ENCODE peak calls at places on chromosomes 1 and 21, in seven cellular contexts. N is tibial nerve, K is Peyer's patch, E is uterus, I is lower leg skin, C is A549, J is GM12892. F is an unnamed sample.

GRCh38 chr21:33947451-33948095 is 32.0 kb upstream of the ATP5PO start:
- DNase-seq in N (peak; percentile 84), K (peak; percentile 92), E (peak; percentile 93), I (peak; percentile 96), C (peak; percentile 89), J (no peak), F (no peak)

GRCh38 chr1:67552336-67552759 is 122.1 kb upstream of the SERBP1 start:
- DNase-seq in N (no peak), K (peak; percentile 86), E (no peak), I (no peak), C (no peak), J (no peak), F (no peak)

GRCh38 chr1:210232524-210233215 is at the start of gene SERTAD4:
- DNase-seq in N (peak; percentile 11), K (no peak), E (peak; percentile 50), I (peak; percentile 92), C (no peak), J (no peak), F (no peak)

GRCh38 chr21:34510148-34511142 is 1.6 kb downstream of the KCNE1 start:
- DNase-seq in N (peak; percentile 69), K (peak; percentile 89), E (no peak), I (peak; percentile 91), C (peak; percentile 69), J (peak; percentile 70), F (peak; percentile 68)

GRCh38 chr1:11924334-11925195 is 1.7 kb downstream of the KIAA2013 start:
- DNase-seq in N (no peak), K (peak; percentile 78), E (no peak), I (no peak), C (no peak), J (peak; percentile 48), F (no peak)

GRCh38 chr1:101797722-101798121 is 199.0 kb downstream of the OLFM3 start:
- DNase-seq in N (no peak), K (no peak), E (no peak), I (no peak), C (no peak), J (no peak), F (no peak)

GRCh38 chr1:236734141-236734765 is 48.0 kb downstream of the ACTN2 start:
- DNase-seq in N (no peak), K (no peak), E (no peak), I (no peak), C (no peak), J (no peak), F (no peak)

GRCh38 chr1:24236170-24237045 is 49.3 kb upstream of the IFNLR1 start:
- DNase-seq in N (no peak), K (peak; percentile 60), E (peak; percentile 72), I (no peak), C (peak; percentile 27), J (peak; percentile 61), F (peak; percentile 43)

GRCh38 chr1:198117267-198117666 is 39.5 kb upstream of the NEK7 start:
- DNase-seq in N (no peak), K (no peak), E (no peak), I (no peak), C (no peak), J (no peak), F (no peak)

GRCh38 chr1:222331340-222331739 is 216.6 kb downstream of the HHIPL2 start:
- DNase-seq in N (no peak), K (no peak), E (no peak), I (no peak), C (no peak), J (no peak), F (no peak)

GRCh38 chr1:27011058-27011764 is 1.4 kb downstream of the TENT5B start:
- DNase-seq in N (no peak), K (no peak), E (peak; percentile 87), I (no peak), C (peak; percentile 81), J (no peak), F (no peak)

GRCh38 chr1:152436593-152437338 is 22.7 kb upstream of the CRNN start:
- DNase-seq in N (no peak), K (no peak), E (no peak), I (no peak), C (no peak), J (no peak), F (no peak)

GRCh38 chr1:54413295-54413694 is 7.1 kb upstream of the SSBP3 start:
- DNase-seq in N (no peak), K (peak; percentile 70), E (peak; percentile 75), I (peak; percentile 89), C (no peak), J (no peak), F (no peak)

GRCh38 chr1:57911427-57911826 is 487.6 kb upstream of the DAB1 start:
- DNase-seq in N (no peak), K (no peak), E (no peak), I (no peak), C (no peak), J (no peak), F (no peak)

GRCh38 chr1:228306275-228307217 is 98.7 kb downstream of the OBSCN start:
- DNase-seq in N (no peak), K (peak; percentile 42), E (no peak), I (peak; percentile 76), C (no peak), J (no peak), F (no peak)

GRCh38 chr1:67162954-67163353 is 3.3 kb upstream of the IL23R start:
- DNase-seq in N (no peak), K (no peak), E (no peak), I (no peak), C (peak; percentile 37), J (no peak), F (no peak)

GRCh38 chr21:29230541-29231275 is 68.0 kb upstream of the BACH1 start:
- DNase-seq in N (no peak), K (no peak), E (no peak), I (no peak), C (no peak), J (no peak), F (no peak)

GRCh38 chr1:204417231-204417997 is 5.8 kb upstream of the PPP1R15B start:
- DNase-seq in N (no peak), K (peak; percentile 84), E (peak; percentile 82), I (peak; percentile 91), C (peak; percentile 97), J (no peak), F (no peak)

GRCh38 chr1:117268926-117269378 is 58.2 kb upstream of the VTCN1 start:
- DNase-seq in N (no peak), K (no peak), E (no peak), I (no peak), C (no peak), J (no peak), F (no peak)

DNA sequence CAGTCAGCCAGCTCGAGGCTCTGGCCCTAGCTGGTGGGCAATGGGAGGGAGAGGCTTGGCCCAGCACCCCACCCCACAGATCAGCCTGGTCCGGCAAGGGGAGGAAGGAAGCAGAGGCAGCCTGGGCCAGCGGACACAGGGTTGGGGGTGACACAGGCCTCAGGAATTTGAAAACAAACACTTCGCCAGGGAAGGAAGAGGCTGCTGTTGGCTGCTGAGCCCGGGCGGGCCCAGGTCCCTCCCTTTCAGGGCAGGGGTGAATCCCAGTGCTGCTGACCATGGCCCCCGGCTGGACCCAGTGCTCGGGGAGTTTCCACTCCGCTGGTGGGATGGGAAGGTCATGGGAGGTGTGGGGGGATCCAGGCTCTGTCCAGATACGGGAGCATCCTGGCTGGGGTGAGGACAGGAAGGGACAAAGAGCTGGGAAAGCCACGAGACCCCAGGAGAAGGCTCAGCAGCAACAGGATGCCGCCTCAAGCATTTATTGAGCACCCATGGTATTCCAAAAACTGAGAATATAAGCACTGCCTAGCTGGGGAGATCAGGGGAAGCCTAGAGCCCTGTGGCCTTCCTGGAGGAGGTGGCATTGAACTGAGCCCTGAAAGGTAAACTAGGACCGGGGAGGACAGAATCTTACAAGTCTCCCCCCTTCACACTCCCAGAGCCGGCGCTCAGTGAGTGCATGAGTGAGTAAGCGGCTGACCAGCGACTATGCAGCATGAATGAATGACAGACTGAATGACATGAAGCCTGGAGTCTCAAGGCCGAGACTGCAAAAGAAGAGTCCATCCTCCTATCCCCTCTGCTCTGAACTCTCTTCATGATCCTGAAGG is 26.2 kb upstream of the EPHA2 start:
- DNase-seq in N (peak; percentile 84), K (peak; percentile 82), E (peak; percentile 96), I (peak; percentile 97), C (peak; percentile 93), J (no peak), F (no peak)
- TF ChIP-seq POLR2A in N (peak; percentile 35), K (no peak), E (peak; percentile 8), I (no peak), C (peak; percentile 26), J (no peak), F (no peak)

GRCh38 chr1:21292991-21293536 is 2.8 kb upstream of the ECE1 start:
- DNase-seq in N (no peak), K (peak; percentile 78), E (no peak), I (no peak), C (no peak), J (peak; percentile 46), F (no peak)

GRCh38 chr1:21291184-21291583 is 921 bp upstream of the ECE1 start:
- DNase-seq in N (no peak), K (no peak), E (no peak), I (no peak), C (no peak), J (no peak), F (no peak)

GRCh38 chr1:21292503-21292990 is 2.3 kb upstream of the ECE1 start:
- DNase-seq in N (no peak), K (no peak), E (no peak), I (no peak), C (no peak), J (no peak), F (no peak)

GRCh38 chr1:21290546-21290944 is 282 bp upstream of the ECE1 start:
- DNase-seq in N (no peak), K (peak; percentile 68), E (no peak), I (no peak), C (no peak), J (peak; percentile 57), F (peak; percentile 69)

DNA sequence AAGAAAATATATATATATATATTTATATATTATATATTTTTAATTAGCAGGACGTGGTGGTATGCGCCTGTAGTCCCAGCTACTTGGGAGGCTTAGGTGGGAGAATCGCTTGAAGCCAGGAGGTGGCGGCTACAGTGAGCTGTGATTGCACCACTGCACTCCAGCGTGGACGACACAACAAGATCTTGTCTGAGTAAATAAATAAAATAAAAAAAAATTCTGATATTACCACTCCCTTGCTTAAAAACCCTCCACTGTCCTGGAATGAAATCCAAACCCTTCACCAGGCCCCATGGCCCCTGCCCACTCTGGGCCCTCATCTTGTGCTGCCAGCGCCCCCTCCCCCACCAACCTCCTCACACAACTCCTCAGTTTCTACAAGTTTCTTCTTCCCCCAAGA is 1.7 kb upstream of the ECE1 start:
- DNase-seq in N (no peak), K (no peak), E (no peak), I (no peak), C (no peak), J (no peak), F (no peak)
- TF ChIP-seq POLR2A in N (no peak), K (no peak), E (no peak), I (no peak), C (no peak), J (no peak), F (no peak)

GRCh38 chr1:44807364-44808062 is 362 bp upstream of the DYNLT4 start:
- DNase-seq in N (peak; percentile 97), K (peak; percentile 99), E (peak; percentile 99), I (peak; percentile 100), C (peak; percentile 97), J (peak; percentile 65), F (no peak)
- TF ChIP-seq POLR2A in N (no peak), K (no peak), E (peak; percentile 11), I (no peak), C (no peak), J (peak; percentile 53), F (peak; percentile 67)

GRCh38 chr1:234201600-234201999 is 171.7 kb upstream of the COA6 start:
- DNase-seq in N (no peak), K (no peak), E (no peak), I (no peak), C (no peak), J (no peak), F (no peak)

GRCh38 chr1:234199476-234200127 is 173.7 kb upstream of the COA6 start:
- DNase-seq in N (no peak), K (no peak), E (no peak), I (no peak), C (no peak), J (no peak), F (no peak)

GRCh38 chr1:234197839-234198238 is 175.4 kb upstream of the COA6 start:
- DNase-seq in N (no peak), K (no peak), E (no peak), I (no peak), C (no peak), J (no peak), F (no peak)
- TF ChIP-seq POLR2A in N (no peak), K (no peak), E (no peak), I (no peak), C (no peak), J (no peak), F (no peak)